ENCODE peak calls at places on chromosomes 3 and 15, in eight cellular contexts. One of them, this sample, is unnamed.

GRCh38 chr15:94164202-94164807 is 67.1 kb upstream of the MCTP2 start:
- DNase-seq in left cardiac atrium: peak; percentile 34
- DNase-seq in fibroblast of the aortic adventitia: peak; percentile 43
- DNase-seq in CD4-positive, alpha-beta T cell: peak; percentile 41
- DNase-seq in GM04504: peak; percentile 9
- DNase-seq in fibroblast of villous mesenchyme: peak; percentile 75
- DNase-seq in ACHN: peak; percentile 54
- DNase-seq in astrocyte of the hippocampus: peak; percentile 70
- DNase-seq in this sample: peak; percentile 76

GRCh38 chr15:30073915-30074314 is 8.8 kb upstream of the GOLGA8J start:
- DNase-seq in left cardiac atrium: no peak
- DNase-seq in fibroblast of the aortic adventitia: no peak
- DNase-seq in CD4-positive, alpha-beta T cell: no peak
- DNase-seq in GM04504: no peak
- DNase-seq in fibroblast of villous mesenchyme: no peak
- DNase-seq in ACHN: no peak
- DNase-seq in astrocyte of the hippocampus: no peak
- DNase-seq in this sample: no peak

GRCh38 chr3:183698318-183698731 is 728 bp downstream of the YEATS2 start:
- DNase-seq in left cardiac atrium: peak; percentile 40
- DNase-seq in fibroblast of the aortic adventitia: peak; percentile 50
- DNase-seq in CD4-positive, alpha-beta T cell: no peak
- DNase-seq in GM04504: no peak
- DNase-seq in fibroblast of villous mesenchyme: peak; percentile 48
- DNase-seq in ACHN: peak; percentile 30
- DNase-seq in astrocyte of the hippocampus: peak; percentile 57
- DNase-seq in this sample: peak; percentile 58

GRCh38 chr3:191355406-191355805 is 25.1 kb upstream of the UTS2B start:
- DNase-seq in left cardiac atrium: no peak
- DNase-seq in fibroblast of the aortic adventitia: no peak
- DNase-seq in CD4-positive, alpha-beta T cell: no peak
- DNase-seq in GM04504: no peak
- DNase-seq in fibroblast of villous mesenchyme: no peak
- DNase-seq in ACHN: no peak
- DNase-seq in astrocyte of the hippocampus: no peak
- DNase-seq in this sample: no peak

GRCh38 chr15:78105541-78106241 is 13.3 kb downstream of the SH2D7 start:
- DNase-seq in left cardiac atrium: peak; percentile 14
- DNase-seq in fibroblast of the aortic adventitia: no peak
- DNase-seq in CD4-positive, alpha-beta T cell: no peak
- DNase-seq in GM04504: no peak
- DNase-seq in fibroblast of villous mesenchyme: peak; percentile 39
- DNase-seq in ACHN: no peak
- DNase-seq in astrocyte of the hippocampus: no peak
- DNase-seq in this sample: no peak

GRCh38 chr3:55164876-55165275 is 237.0 kb upstream of the LRTM1 start:
- DNase-seq in left cardiac atrium: no peak
- DNase-seq in fibroblast of the aortic adventitia: no peak
- DNase-seq in CD4-positive, alpha-beta T cell: no peak
- DNase-seq in GM04504: peak; percentile 86
- DNase-seq in fibroblast of villous mesenchyme: peak; percentile 77
- DNase-seq in ACHN: no peak
- DNase-seq in astrocyte of the hippocampus: no peak
- DNase-seq in this sample: no peak

GRCh38 chr3:171453175-171453868 is 6.9 kb downstream of the TNIK start:
- DNase-seq in left cardiac atrium: no peak
- DNase-seq in fibroblast of the aortic adventitia: no peak
- DNase-seq in CD4-positive, alpha-beta T cell: no peak
- DNase-seq in GM04504: no peak
- DNase-seq in fibroblast of villous mesenchyme: no peak
- DNase-seq in ACHN: no peak
- DNase-seq in astrocyte of the hippocampus: no peak
- DNase-seq in this sample: no peak

GRCh38 chr3:81105761-81106160 is 655.7 kb downstream of the GBE1 start:
- DNase-seq in left cardiac atrium: no peak
- DNase-seq in fibroblast of the aortic adventitia: no peak
- DNase-seq in CD4-positive, alpha-beta T cell: no peak
- DNase-seq in GM04504: no peak
- DNase-seq in fibroblast of villous mesenchyme: no peak
- DNase-seq in ACHN: no peak
- DNase-seq in astrocyte of the hippocampus: peak; percentile 72
- DNase-seq in this sample: peak; percentile 87

GRCh38 chr3:133767607-133768006 is 21.4 kb downstream of the TF start:
- DNase-seq in left cardiac atrium: no peak
- DNase-seq in fibroblast of the aortic adventitia: no peak
- DNase-seq in CD4-positive, alpha-beta T cell: no peak
- DNase-seq in GM04504: no peak
- DNase-seq in fibroblast of villous mesenchyme: no peak
- DNase-seq in ACHN: no peak
- DNase-seq in astrocyte of the hippocampus: no peak
- DNase-seq in this sample: no peak

GRCh38 chr15:73747847-73748605 is 5.1 kb downstream of the INSYN1 start:
- DNase-seq in left cardiac atrium: no peak
- DNase-seq in fibroblast of the aortic adventitia: no peak
- DNase-seq in CD4-positive, alpha-beta T cell: no peak
- DNase-seq in GM04504: no peak
- DNase-seq in fibroblast of villous mesenchyme: no peak
- DNase-seq in ACHN: no peak
- DNase-seq in astrocyte of the hippocampus: no peak
- DNase-seq in this sample: no peak

GRCh38 chr3:192830279-192831110 is 87.2 kb downstream of the MB21D2 start:
- DNase-seq in left cardiac atrium: no peak
- DNase-seq in fibroblast of the aortic adventitia: no peak
- DNase-seq in CD4-positive, alpha-beta T cell: no peak
- DNase-seq in GM04504: no peak
- DNase-seq in fibroblast of villous mesenchyme: no peak
- DNase-seq in ACHN: no peak
- DNase-seq in astrocyte of the hippocampus: no peak
- DNase-seq in this sample: no peak